ENCODE peak calls at places on chromosomes 5 and 9, in six cellular contexts. X is keratinocyte, Y is tibial artery, B is RWPE2, A is PC-3, U is hepatocyte. H is an unnamed sample.

GRCh38 chr5:50667079-50667652 is 729 bp downstream of the PARP8 start:
- DNase-seq in X (no peak), Y (peak; percentile 48), B (peak; percentile 65), A (no peak), U (peak; percentile 68), H (peak; percentile 51)

GRCh38 chr9:94083384-94083783 is 880 bp upstream of the PTPDC1 start:
- DNase-seq in X (no peak), Y (no peak), B (no peak), A (no peak), U (no peak), H (no peak)

GRCh38 chr5:1896602-1897376 is 14.1 kb upstream of the IRX4 start:
- DNase-seq in X (no peak), Y (no peak), B (peak; percentile 59), A (no peak), U (no peak), H (no peak)

GRCh38 chr5:177195307-177195952 is 61.9 kb downstream of the NSD1 start:
- DNase-seq in X (no peak), Y (no peak), B (no peak), A (no peak), U (no peak), H (no peak)

GRCh38 chr9:12699529-12699928 is 6.3 kb downstream of the TYRP1 start:
- DNase-seq in X (no peak), Y (no peak), B (no peak), A (peak; percentile 25), U (no peak), H (no peak)

GRCh38 chr9:123548749-123549545 is 192.9 kb downstream of the CRB2 start:
- DNase-seq in X (no peak), Y (no peak), B (no peak), A (no peak), U (no peak), H (no peak)

GRCh38 chr9:4366649-4367330 is 66.9 kb upstream of the GLIS3 start:
- DNase-seq in X (no peak), Y (no peak), B (no peak), A (peak; percentile 74), U (peak; percentile 49), H (peak; percentile 26)

GRCh38 chr9:35000535-35001284 is 11.2 kb downstream of the DNAJB5 start:
- DNase-seq in X (peak; percentile 44), Y (no peak), B (no peak), A (peak; percentile 88), U (no peak), H (no peak)

GRCh38 chr5:42756630-42757601 is at the start of gene CCDC152:
- DNase-seq in X (no peak), Y (no peak), B (no peak), A (peak; percentile 48), U (no peak), H (no peak)

GRCh38 chr9:70036641-70037040 is 7.0 kb upstream of the MAMDC2 start:
- DNase-seq in X (no peak), Y (no peak), B (no peak), A (no peak), U (no peak), H (no peak)

GRCh38 chr9:82600536-82601271 is 462.2 kb downstream of the RASEF start:
- DNase-seq in X (no peak), Y (no peak), B (no peak), A (no peak), U (no peak), H (no peak)

GRCh38 chr5:45098483-45098882 is 289.7 kb downstream of the MRPS30 start:
- DNase-seq in X (no peak), Y (no peak), B (no peak), A (no peak), U (no peak), H (no peak)

GRCh38 chr9:129108805-129109370 is 1.7 kb downstream of the CRAT start:
- DNase-seq in X (no peak), Y (no peak), B (peak; percentile 15), A (peak; percentile 32), U (no peak), H (peak; percentile 86)

GRCh38 chr9:124771867-124772621 is 933 bp upstream of the NR6A1 start:
- DNase-seq in X (no peak), Y (peak; percentile 46), B (no peak), A (peak; percentile 73), U (peak; percentile 86), H (peak; percentile 79)

GRCh38 chr5:82911902-82912301 is 165.3 kb downstream of the TMEM167A start:
- DNase-seq in X (no peak), Y (no peak), B (no peak), A (no peak), U (no peak), H (no peak)

GRCh38 chr9:676780-677458 is 164.6 kb upstream of the DMRT1 start:
- DNase-seq in X (no peak), Y (no peak), B (no peak), A (peak; percentile 71), U (no peak), H (no peak)

GRCh38 chr5:52818360-52818759 is 30.6 kb downstream of the ITGA1 start:
- DNase-seq in X (no peak), Y (no peak), B (no peak), A (no peak), U (no peak), H (no peak)

GRCh38 chr5:170681013-170681433 is 102.5 kb upstream of the GABRP start:
- DNase-seq in X (no peak), Y (no peak), B (no peak), A (peak; percentile 24), U (peak; percentile 81), H (no peak)

DNA sequence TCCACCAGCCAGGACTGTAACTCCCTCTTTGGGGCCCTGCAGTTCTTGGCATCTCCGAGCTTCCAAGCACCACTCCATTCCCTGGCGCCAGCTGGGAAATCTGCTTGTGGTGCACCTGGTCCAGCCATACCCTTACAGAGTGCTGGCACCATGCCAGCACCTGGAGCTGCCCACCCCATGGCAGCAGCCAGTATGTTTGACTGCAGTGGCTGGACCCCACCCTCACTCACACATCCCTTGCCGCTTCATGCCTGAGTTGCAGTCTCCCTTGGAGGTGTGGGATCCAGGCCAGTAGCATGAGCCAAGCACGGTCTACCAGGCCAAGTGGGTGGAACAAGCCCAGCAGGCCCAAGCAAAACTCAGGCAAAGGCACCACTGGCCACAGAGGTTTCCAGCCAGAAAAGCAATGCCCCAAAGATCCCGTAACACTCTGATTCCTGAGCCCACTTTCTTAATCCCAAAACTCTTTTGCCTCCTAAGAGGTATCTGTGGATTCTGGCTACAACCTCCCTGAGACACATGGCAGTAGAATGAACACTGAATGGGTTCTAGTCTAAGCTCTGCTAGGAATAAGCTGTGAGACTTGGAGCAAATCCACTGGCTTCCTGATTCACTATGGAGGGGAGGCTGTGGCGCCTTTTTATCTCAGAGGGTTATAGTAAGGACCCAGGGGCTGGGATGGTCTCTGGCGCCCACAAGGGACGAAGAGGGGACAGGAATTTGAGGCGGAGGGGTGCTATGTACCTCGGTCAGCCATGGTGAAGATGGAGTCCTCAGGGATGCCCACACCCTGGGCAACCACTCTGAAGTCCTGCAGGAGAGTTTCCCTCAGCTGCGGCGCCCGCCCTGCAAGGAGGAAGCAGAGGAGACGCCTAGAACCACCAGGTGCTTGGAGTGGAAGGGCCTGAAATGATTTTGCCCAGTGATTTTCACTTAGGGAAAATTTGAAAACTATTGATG is 5.6 kb downstream of the AMBP start:
- DNase-seq in X (no peak), Y (peak; percentile 70), B (no peak), A (no peak), U (no peak), H (peak; percentile 51)
- TF ChIP-seq CTCF in X (no peak), Y (no peak), B (no peak), A (no peak), U (no peak), H (no peak)

GRCh38 chr9:68715181-68715456 is 10.1 kb downstream of the PIP5K1B start:
- DNase-seq in X (no peak), Y (no peak), B (no peak), A (no peak), U (no peak), H (no peak)

GRCh38 chr9:68720656-68721313 is 15.7 kb downstream of the PIP5K1B start:
- DNase-seq in X (no peak), Y (no peak), B (no peak), A (no peak), U (no peak), H (no peak)

GRCh38 chr9:68719847-68720246 is 14.8 kb downstream of the PIP5K1B start:
- DNase-seq in X (no peak), Y (no peak), B (no peak), A (no peak), U (no peak), H (no peak)

GRCh38 chr9:68714416-68715180 is 9.6 kb downstream of the PIP5K1B start:
- DNase-seq in X (no peak), Y (no peak), B (no peak), A (no peak), U (no peak), H (no peak)

GRCh38 chr9:68717554-68718453 is 12.8 kb downstream of the PIP5K1B start:
- DNase-seq in X (no peak), Y (no peak), B (no peak), A (no peak), U (no peak), H (no peak)
- H3K27me3 ChIP-seq in X (peaks cover 3% of the 10 kb centered on the region), Y (no peaks in the 10 kb centered on the region), B (peaks cover 17% of the 10 kb centered on the region), A (peaks cover 59% of the 10 kb centered on the region), U (no peaks in the 10 kb centered on the region), H (no peaks in the 10 kb centered on the region)

GRCh38 chr5:3305432-3305831 is 290.2 kb upstream of the IRX1 start:
- DNase-seq in X (no peak), Y (no peak), B (no peak), A (no peak), U (no peak), H (no peak)
- H3K9me3 ChIP-seq in X (no peaks in the 10 kb centered on the region), Y (no peaks in the 10 kb centered on the region), B (no peaks in the 10 kb centered on the region), A (peaks cover 3% of the 10 kb centered on the region), U (no peaks in the 10 kb centered on the region), H (no peaks in the 10 kb centered on the region)

GRCh38 chr5:138926257-138926656 is 51.1 kb upstream of the LRRTM2 start:
- DNase-seq in X (no peak), Y (no peak), B (no peak), A (no peak), U (no peak), H (no peak)

GRCh38 chr5:138925090-138925635 is 50.0 kb upstream of the LRRTM2 start:
- DNase-seq in X (no peak), Y (no peak), B (no peak), A (no peak), U (no peak), H (no peak)

GRCh38 chr5:138918680-138919079 is 43.5 kb upstream of the LRRTM2 start:
- DNase-seq in X (no peak), Y (no peak), B (no peak), A (no peak), U (no peak), H (no peak)

GRCh38 chr5:138920181-138920580 is 45.0 kb upstream of the LRRTM2 start:
- DNase-seq in X (no peak), Y (no peak), B (no peak), A (no peak), U (no peak), H (no peak)

GRCh38 chr5:138922494-138922893 is 47.4 kb upstream of the LRRTM2 start:
- DNase-seq in X (no peak), Y (no peak), B (no peak), A (no peak), U (no peak), H (no peak)
- TF ChIP-seq CTCF in X (no peak), Y (no peak), B (no peak), A (no peak), U (no peak), H (no peak)

H was measured in colonic mucosa.